ENCODE peak calls at places on chromosomes 11 and 22, in six cellular contexts. One of them, this sample, is unnamed. For H3K4me1 and H3K27me3, the result is how much of the 10 kb centered on the place peaks cover.

GRCh38 chr11:112174789-112175595 is at the start of gene BCO2:
- DNase-seq in heart right ventricle: peak
- DNase-seq in HCT116: peak
- DNase-seq in mesenchymal stem cell: peak
- DNase-seq in lung: peak
- DNase-seq in mesendoderm: peak
- DNase-seq in this sample: peak

GRCh38 chr11:83235825-83236224 is 42.3 kb downstream of the ANKRD42 start:
- DNase-seq in HCT116: no peak
- DNase-seq in mesendoderm: no peak
- DNase-seq in heart right ventricle: no peak
- DNase-seq in lung: no peak
- DNase-seq in mesenchymal stem cell: peak
- DNase-seq in this sample: no peak

GRCh38 chr11:19603771-19604170 is 108.9 kb upstream of the NAV2 start:
- DNase-seq in heart right ventricle: no peak
- DNase-seq in mesendoderm: no peak
- DNase-seq in lung: no peak
- DNase-seq in HCT116: no peak
- DNase-seq in mesenchymal stem cell: no peak
- DNase-seq in this sample: no peak

GRCh38 chr22:20399866-20400605 is 6.1 kb downstream of the ZNF74 start:
- DNase-seq in heart right ventricle: no peak
- DNase-seq in mesendoderm: no peak
- DNase-seq in lung: no peak
- DNase-seq in mesenchymal stem cell: no peak
- DNase-seq in HCT116: no peak
- DNase-seq in this sample: no peak

GRCh38 chr11:68083517-68083916 is 37.7 kb downstream of the CHKA start:
- DNase-seq in lung: no peak
- DNase-seq in HCT116: no peak
- DNase-seq in mesenchymal stem cell: no peak
- DNase-seq in heart right ventricle: no peak
- DNase-seq in mesendoderm: no peak
- DNase-seq in this sample: no peak

GRCh38 chr11:103091441-103091809 is 535 bp downstream of the DCUN1D5 start:
- DNase-seq in HCT116: no peak
- DNase-seq in mesendoderm: peak
- DNase-seq in mesenchymal stem cell: peak
- DNase-seq in lung: peak
- DNase-seq in heart right ventricle: peak
- DNase-seq in this sample: peak

GRCh38 chr11:45885274-45885920 is at the start of gene MAPK8IP1:
- DNase-seq in mesendoderm: peak
- DNase-seq in heart right ventricle: peak
- DNase-seq in mesenchymal stem cell: peak
- DNase-seq in HCT116: no peak
- DNase-seq in lung: peak
- DNase-seq in this sample: peak

GRCh38 chr11:128022007-128022368 is 565.4 kb downstream of the ETS1 start:
- DNase-seq in mesendoderm: no peak
- DNase-seq in heart right ventricle: no peak
- DNase-seq in mesenchymal stem cell: peak
- DNase-seq in lung: no peak
- DNase-seq in HCT116: no peak
- DNase-seq in this sample: no peak

GRCh38 chr11:105135873-105136272 is 3.7 kb downstream of the CARD18 start:
- DNase-seq in mesendoderm: no peak
- DNase-seq in heart right ventricle: no peak
- DNase-seq in lung: no peak
- DNase-seq in mesenchymal stem cell: no peak
- DNase-seq in HCT116: no peak
- DNase-seq in this sample: no peak

GRCh38 chr22:48424661-48425060 is 1403.0 kb downstream of the BRD1 start:
- DNase-seq in HCT116: no peak
- DNase-seq in mesendoderm: no peak
- DNase-seq in lung: no peak
- DNase-seq in mesenchymal stem cell: no peak
- DNase-seq in heart right ventricle: no peak
- DNase-seq in this sample: no peak

GRCh38 chr22:38707346-38707745 is 1.6 kb downstream of the GTPBP1 start:
- DNase-seq in heart right ventricle: no peak
- DNase-seq in lung: no peak
- DNase-seq in mesenchymal stem cell: peak
- DNase-seq in HCT116: no peak
- DNase-seq in mesendoderm: peak
- DNase-seq in this sample: no peak

GRCh38 chr11:91100432-91100831 is 877.6 kb upstream of the CHORDC1 start:
- DNase-seq in heart right ventricle: no peak
- DNase-seq in HCT116: no peak
- DNase-seq in mesendoderm: peak
- DNase-seq in lung: no peak
- DNase-seq in mesenchymal stem cell: no peak
- DNase-seq in this sample: no peak

GRCh38 chr22:50169774-50170341 is 673 bp upstream of the PANX2 start:
- DNase-seq in HCT116: no peak
- DNase-seq in heart right ventricle: no peak
- DNase-seq in mesenchymal stem cell: no peak
- DNase-seq in lung: no peak
- DNase-seq in mesendoderm: peak
- DNase-seq in this sample: no peak

GRCh38 chr22:38868886-38869381 is 3.1 kb downstream of the CBX6 start:
- DNase-seq in mesenchymal stem cell: peak
- DNase-seq in heart right ventricle: peak
- DNase-seq in lung: peak
- DNase-seq in mesendoderm: peak
- DNase-seq in HCT116: peak
- DNase-seq in this sample: peak

GRCh38 chr22:22144858-22145257 is 99.7 kb upstream of the VPREB1 start:
- DNase-seq in heart right ventricle: no peak
- DNase-seq in mesendoderm: no peak
- DNase-seq in lung: no peak
- DNase-seq in mesenchymal stem cell: no peak
- DNase-seq in HCT116: no peak
- DNase-seq in this sample: no peak

GRCh38 chr22:20238567-20239062 is 29.5 kb downstream of the RTN4R start:
- DNase-seq in mesendoderm: peak
- DNase-seq in mesenchymal stem cell: peak
- DNase-seq in HCT116: peak
- DNase-seq in heart right ventricle: peak
- DNase-seq in lung: peak
- DNase-seq in this sample: peak

GRCh38 chr22:17633217-17633997 is 4.9 kb upstream of the ATP6V1E1 start:
- DNase-seq in lung: no peak
- DNase-seq in heart right ventricle: no peak
- DNase-seq in mesendoderm: peak
- DNase-seq in mesenchymal stem cell: peak
- DNase-seq in HCT116: peak
- DNase-seq in this sample: no peak

GRCh38 chr11:31804439-31805036 is 6.6 kb downstream of the PAX6 start:
- DNase-seq in lung: no peak
- DNase-seq in mesendoderm: peak
- DNase-seq in mesenchymal stem cell: no peak
- DNase-seq in HCT116: no peak
- DNase-seq in heart right ventricle: no peak
- DNase-seq in this sample: no peak

GRCh38 chr11:46888636-46889035 is 29.7 kb downstream of the LRP4 start:
- DNase-seq in HCT116: no peak
- DNase-seq in heart right ventricle: no peak
- DNase-seq in mesenchymal stem cell: no peak
- DNase-seq in mesendoderm: no peak
- DNase-seq in lung: no peak
- DNase-seq in this sample: no peak

GRCh38 chr11:34680918-34681554 is 60.1 kb downstream of the EHF start:
- DNase-seq in mesenchymal stem cell: peak
- DNase-seq in HCT116: peak
- DNase-seq in heart right ventricle: no peak
- DNase-seq in mesendoderm: peak
- DNase-seq in lung: no peak
- DNase-seq in this sample: no peak

GRCh38 chr22:20319041-20319744 is 667 bp downstream of the DGCR6L start:
- DNase-seq in mesenchymal stem cell: peak
- DNase-seq in mesendoderm: peak
- DNase-seq in lung: peak
- DNase-seq in heart right ventricle: no peak
- DNase-seq in HCT116: no peak
- DNase-seq in this sample: no peak

GRCh38 chr22:20807315-20807752 is 33.4 kb downstream of the SERPIND1 start:
- DNase-seq in heart right ventricle: no peak
- DNase-seq in lung: no peak
- DNase-seq in mesenchymal stem cell: peak
- DNase-seq in HCT116: peak
- DNase-seq in mesendoderm: peak
- DNase-seq in this sample: no peak

DNA sequence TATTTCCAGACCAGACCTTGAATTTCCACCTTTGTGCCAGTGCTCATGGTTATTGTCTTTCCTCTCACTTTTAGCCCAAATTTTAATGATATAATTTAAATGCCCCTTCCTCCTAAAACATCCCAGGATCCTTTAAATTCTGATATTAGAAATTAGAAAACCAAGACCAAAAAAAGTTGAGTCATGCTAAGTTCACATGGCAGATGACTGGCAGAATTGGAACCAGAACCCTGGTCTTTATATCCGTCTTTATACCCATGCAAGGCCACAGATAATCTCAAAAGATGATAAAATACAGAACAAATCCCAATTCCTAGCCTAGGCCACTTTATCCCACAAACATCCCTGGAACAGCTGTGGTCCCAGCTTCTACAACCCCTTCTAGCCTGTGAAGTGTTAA is 26.5 kb downstream of the ADORA2A start:
- DNase-seq in heart right ventricle: no peak
- DNase-seq in HCT116: no peak
- DNase-seq in mesenchymal stem cell: no peak
- DNase-seq in lung: no peak
- DNase-seq in mesendoderm: no peak
- DNase-seq in this sample: no peak
- H3K4me3 ChIP-seq in heart right ventricle: no peak
- H3K4me3 ChIP-seq in HCT116: no peak
- H3K4me3 ChIP-seq in mesenchymal stem cell: no peak
- H3K4me3 ChIP-seq in lung: no peak
- H3K4me3 ChIP-seq in mesendoderm: no peak
- H3K4me3 ChIP-seq in this sample: no peak

GRCh38 chr11:123478352-123478986 is 48.4 kb downstream of the GRAMD1B start:
- DNase-seq in HCT116: peak
- DNase-seq in mesenchymal stem cell: peak
- DNase-seq in mesendoderm: peak
- DNase-seq in lung: peak
- DNase-seq in heart right ventricle: peak
- DNase-seq in this sample: peak
- H3K4me1 ChIP-seq in HCT116: under half
- H3K4me1 ChIP-seq in mesenchymal stem cell: under half
- H3K4me1 ChIP-seq in mesendoderm: under half
- H3K4me1 ChIP-seq in lung: under half
- H3K4me1 ChIP-seq in heart right ventricle: under half
- H3K4me1 ChIP-seq in this sample: under half

GRCh38 chr22:25223269-25223850 is 3.9 kb downstream of the CRYBB2 start:
- DNase-seq in mesenchymal stem cell: no peak
- DNase-seq in lung: no peak
- DNase-seq in mesendoderm: no peak
- DNase-seq in HCT116: no peak
- DNase-seq in heart right ventricle: no peak
- DNase-seq in this sample: no peak
- H3K27me3 ChIP-seq in mesenchymal stem cell: under half
- H3K27me3 ChIP-seq in lung: under half
- H3K27me3 ChIP-seq in mesendoderm: under half
- H3K27me3 ChIP-seq in HCT116: under half
- H3K27me3 ChIP-seq in heart right ventricle: under half
- H3K27me3 ChIP-seq in this sample: under half

GRCh38 chr22:44003016-44003775 is 20.9 kb upstream of the PARVB start:
- DNase-seq in mesenchymal stem cell: no peak
- DNase-seq in HCT116: no peak
- DNase-seq in lung: no peak
- DNase-seq in mesendoderm: no peak
- DNase-seq in heart right ventricle: no peak
- DNase-seq in this sample: no peak

GRCh38 chr22:43999378-43999777 is 24.7 kb upstream of the PARVB start:
- DNase-seq in lung: no peak
- DNase-seq in heart right ventricle: no peak
- DNase-seq in mesenchymal stem cell: no peak
- DNase-seq in mesendoderm: no peak
- DNase-seq in HCT116: no peak
- DNase-seq in this sample: no peak

GRCh38 chr22:44003776-44004460 is 20.2 kb upstream of the PARVB start:
- DNase-seq in HCT116: peak
- DNase-seq in mesendoderm: peak
- DNase-seq in mesenchymal stem cell: no peak
- DNase-seq in lung: no peak
- DNase-seq in heart right ventricle: no peak
- DNase-seq in this sample: no peak

GRCh38 chr22:44000123-44000522 is 24.0 kb upstream of the PARVB start:
- DNase-seq in HCT116: no peak
- DNase-seq in mesenchymal stem cell: no peak
- DNase-seq in mesendoderm: no peak
- DNase-seq in heart right ventricle: no peak
- DNase-seq in lung: no peak
- DNase-seq in this sample: no peak

GRCh38 chr22:44002324-44002723 is 21.8 kb upstream of the PARVB start:
- DNase-seq in HCT116: no peak
- DNase-seq in heart right ventricle: no peak
- DNase-seq in mesenchymal stem cell: no peak
- DNase-seq in mesendoderm: no peak
- DNase-seq in lung: no peak
- DNase-seq in this sample: no peak
- H3K4me3 ChIP-seq in HCT116: no peak
- H3K4me3 ChIP-seq in heart right ventricle: no peak
- H3K4me3 ChIP-seq in mesenchymal stem cell: no peak
- H3K4me3 ChIP-seq in mesendoderm: no peak
- H3K4me3 ChIP-seq in lung: no peak
- H3K4me3 ChIP-seq in this sample: no peak

GRCh38 chr11:1087961-1088926 is 13.6 kb downstream of the MUC2 start:
- DNase-seq in HCT116: no peak
- DNase-seq in mesenchymal stem cell: no peak
- DNase-seq in heart right ventricle: peak
- DNase-seq in lung: no peak
- DNase-seq in mesendoderm: no peak
- DNase-seq in this sample: no peak
- H3K4me1 ChIP-seq in HCT116: under half
- H3K4me1 ChIP-seq in mesenchymal stem cell: under half
- H3K4me1 ChIP-seq in heart right ventricle: under half
- H3K4me1 ChIP-seq in lung: under half
- H3K4me1 ChIP-seq in mesendoderm: under half
- H3K4me1 ChIP-seq in this sample: under half

DNA sequence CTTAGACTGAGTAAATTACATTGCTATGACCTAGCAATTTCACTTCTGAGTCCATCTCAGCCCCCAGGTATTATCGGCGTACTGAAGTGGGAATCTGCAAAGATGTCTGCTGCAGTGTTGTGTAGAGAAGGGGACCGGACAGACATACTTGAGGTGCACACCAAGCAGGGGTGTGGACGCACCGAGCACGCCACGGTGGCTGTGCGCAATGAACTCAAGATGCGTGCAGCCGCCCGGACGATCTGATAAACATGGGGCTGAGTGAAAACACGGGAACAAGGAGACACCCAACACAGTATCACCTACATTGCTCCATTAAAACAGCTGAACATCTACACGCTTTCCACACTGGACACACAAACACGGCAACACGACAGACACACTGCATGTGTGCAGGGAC is 454.3 kb downstream of the OPCML start:
- DNase-seq in lung: no peak
- DNase-seq in mesenchymal stem cell: no peak
- DNase-seq in HCT116: no peak
- DNase-seq in heart right ventricle: no peak
- DNase-seq in mesendoderm: no peak
- DNase-seq in this sample: no peak
- H3K27me3 ChIP-seq in lung: under half
- H3K27me3 ChIP-seq in mesenchymal stem cell: under half
- H3K27me3 ChIP-seq in HCT116: under half
- H3K27me3 ChIP-seq in heart right ventricle: half or more
- H3K27me3 ChIP-seq in mesendoderm: under half
- H3K27me3 ChIP-seq in this sample: under half

This sample was measured in CD8-positive, alpha-beta memory T cell.